ENCODE peak calls at places on chromosomes 6 and 20, in five cellular contexts. A is psoas muscle, G is fibroblast of lung, Z is fibroblast of the aortic adventitia, S is neural progenitor cell. T is an unnamed sample.

GRCh38 chr6:35471836-35472345 is 3.7 kb downstream of the RPL10A start:
- DNase-seq in S (no peak), G (no peak), Z (no peak), A (peak; percentile 18), T (no peak)

GRCh38 chr20:48550814-48551213 is 277.0 kb downstream of the PREX1 start:
- DNase-seq in A (no peak), S (no peak), G (peak; percentile 18), Z (no peak), T (peak; percentile 11)

GRCh38 chr6:8821921-8822512 is 386.7 kb upstream of the SLC35B3 start:
- DNase-seq in G (no peak), S (no peak), Z (no peak), A (no peak), T (no peak)

GRCh38 chr20:584375-585301 is 25.5 kb downstream of the TCF15 start:
- DNase-seq in G (no peak), A (no peak), Z (no peak), S (no peak), T (no peak)

GRCh38 chr6:26056583-26057350 is 30.5 kb upstream of the HFE start:
- DNase-seq in Z (no peak), G (peak; percentile 14), A (no peak), S (peak; percentile 56), T (no peak)

GRCh38 chr6:103522045-103522444 is 1337.7 kb downstream of the HACE1 start:
- DNase-seq in S (no peak), G (no peak), A (no peak), Z (no peak), T (no peak)

GRCh38 chr6:130825772-130826441 is 1.3 kb upstream of the SMLR1 start:
- DNase-seq in G (no peak), A (no peak), S (no peak), Z (no peak), T (no peak)

GRCh38 chr6:43375693-43376092 is 6.2 kb upstream of the ZNF318 start:
- DNase-seq in Z (no peak), A (no peak), G (no peak), S (no peak), T (no peak)

DNA sequence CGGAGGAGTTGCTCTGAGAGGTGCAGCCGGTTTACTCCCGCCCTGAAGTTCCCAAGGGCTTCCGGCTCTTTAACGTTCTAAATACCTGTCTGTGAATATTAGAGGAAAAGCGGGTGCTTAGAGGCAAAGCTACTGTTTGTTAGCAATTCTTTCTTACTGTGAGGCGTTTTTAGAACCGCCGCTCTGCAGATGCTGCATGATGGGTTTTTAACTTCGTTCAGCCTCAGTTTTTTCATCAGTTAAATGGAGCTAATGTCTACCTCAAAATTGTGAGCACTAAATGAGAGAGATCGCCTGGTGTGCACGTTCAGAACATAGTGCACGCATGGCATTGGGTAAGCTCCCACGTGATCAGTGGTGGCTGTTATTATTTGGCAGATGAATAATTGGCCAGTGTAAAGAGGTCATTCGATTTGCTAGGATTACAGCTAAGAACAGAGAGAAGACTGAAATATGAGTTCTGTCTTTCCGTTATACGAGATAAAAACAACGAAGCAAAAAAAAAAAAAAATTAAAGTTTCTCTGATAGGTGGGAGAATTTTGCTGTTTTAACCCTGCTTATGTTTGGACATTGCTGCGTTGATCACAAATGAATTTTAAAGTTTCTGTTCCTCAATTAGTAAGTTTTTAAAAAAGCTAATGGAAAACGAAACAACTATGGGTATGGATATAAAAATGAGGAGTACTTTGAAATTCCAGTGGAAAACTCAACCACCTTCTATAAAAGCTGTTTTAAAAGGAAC is 660 bp upstream of the TFB1M start:
- DNase-seq in G (peak; percentile 80), S (no peak), Z (peak; percentile 90), A (peak; percentile 79), T (peak; percentile 77)
- H3K4me3 ChIP-seq in G (peak overlapping the region; percentile 91), S (peak overlapping the region; percentile 92), Z (peak overlapping the region; percentile 97), A (peak overlapping the region; percentile 84), T (peak overlapping the region; percentile 86)

GRCh38 chr6:162612613-162613012 is 115.0 kb downstream of the PRKN start:
- DNase-seq in A (no peak), Z (no peak), G (no peak), S (no peak), T (no peak)
- TF ChIP-seq CTCF in A (no peak), Z (no peak), G (no peak), S (no peak), T (no peak)

DNA sequence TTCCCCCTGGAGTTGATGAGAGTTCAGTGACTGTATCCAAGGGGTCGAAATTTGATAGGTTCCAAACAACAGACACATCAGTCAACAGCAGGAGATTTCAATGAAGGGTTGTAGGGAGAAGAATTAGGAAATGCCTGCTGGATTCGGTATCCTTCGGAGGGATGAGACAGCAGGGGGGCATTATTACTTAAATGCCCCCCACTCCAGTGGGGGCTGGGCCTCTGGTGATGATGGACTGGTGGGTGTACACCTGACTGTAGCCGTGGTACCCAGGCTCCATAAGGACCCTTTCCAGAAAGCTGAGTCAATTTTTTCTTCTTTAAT is 41.2 kb downstream of the ZMYND8 start:
- DNase-seq in S (peak; percentile 48), G (no peak), Z (peak; percentile 23), A (no peak), T (no peak)
- H3K4me3 ChIP-seq in S (no peak overlapping the region), G (no peak overlapping the region), Z (no peak overlapping the region), A (no peak overlapping the region), T (no peak overlapping the region)

DNA sequence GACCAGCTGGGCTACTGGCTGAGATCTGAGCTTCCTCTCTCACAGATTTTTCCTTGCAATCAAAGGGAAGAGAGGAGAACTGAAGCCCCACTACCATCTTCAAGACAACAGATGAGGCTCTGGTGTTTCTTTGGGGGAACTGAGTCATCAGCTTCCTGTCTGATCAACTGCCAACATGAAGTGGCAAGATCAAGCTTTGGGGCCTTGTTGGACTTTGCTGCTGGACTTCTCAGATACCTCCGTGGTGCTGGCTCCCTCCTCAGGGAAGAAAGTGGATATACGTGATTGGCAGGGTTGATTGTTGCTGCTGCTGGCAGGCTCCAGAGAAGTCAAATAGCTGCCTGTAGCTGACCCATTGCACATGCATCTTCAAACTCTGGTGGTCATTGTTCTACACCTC is 3.6 kb upstream of the TOX2 start:
- DNase-seq in Z (peak; percentile 81), G (peak; percentile 80), S (no peak), A (no peak), T (no peak)
- TF ChIP-seq CTCF in Z (peak; percentile 35), G (peak; percentile 36), S (peak; percentile 22), A (no peak), T (no peak)

GRCh38 chr6:137492771-137493217 is 1.4 kb downstream of the OLIG3 start:
- DNase-seq in A (no peak), G (no peak), S (no peak), Z (no peak), T (no peak)

GRCh38 chr6:137494967-137495595 is 887 bp upstream of the OLIG3 start:
- DNase-seq in Z (peak; percentile 8), A (no peak), S (peak; percentile 72), G (no peak), T (no peak)

GRCh38 chr6:137493218-137494038 is 766 bp downstream of the OLIG3 start:
- DNase-seq in G (no peak), A (peak; percentile 65), S (peak; percentile 68), Z (no peak), T (no peak)

GRCh38 chr6:137495652-137496391 is 1.6 kb upstream of the OLIG3 start:
- DNase-seq in Z (no peak), S (peak; percentile 88), G (no peak), A (no peak), T (no peak)

GRCh38 chr6:137494281-137494966 is at the start of gene OLIG3:
- DNase-seq in S (peak; percentile 72), A (no peak), Z (no peak), G (no peak), T (no peak)
- H3K4me3 ChIP-seq in S (peak within 1 kb of the TSS; percentile 28), A (peak within 1 kb of the TSS; percentile 46), Z (no peak within 1 kb of the TSS), G (no peak within 1 kb of the TSS), T (no peak within 1 kb of the TSS)

DNA sequence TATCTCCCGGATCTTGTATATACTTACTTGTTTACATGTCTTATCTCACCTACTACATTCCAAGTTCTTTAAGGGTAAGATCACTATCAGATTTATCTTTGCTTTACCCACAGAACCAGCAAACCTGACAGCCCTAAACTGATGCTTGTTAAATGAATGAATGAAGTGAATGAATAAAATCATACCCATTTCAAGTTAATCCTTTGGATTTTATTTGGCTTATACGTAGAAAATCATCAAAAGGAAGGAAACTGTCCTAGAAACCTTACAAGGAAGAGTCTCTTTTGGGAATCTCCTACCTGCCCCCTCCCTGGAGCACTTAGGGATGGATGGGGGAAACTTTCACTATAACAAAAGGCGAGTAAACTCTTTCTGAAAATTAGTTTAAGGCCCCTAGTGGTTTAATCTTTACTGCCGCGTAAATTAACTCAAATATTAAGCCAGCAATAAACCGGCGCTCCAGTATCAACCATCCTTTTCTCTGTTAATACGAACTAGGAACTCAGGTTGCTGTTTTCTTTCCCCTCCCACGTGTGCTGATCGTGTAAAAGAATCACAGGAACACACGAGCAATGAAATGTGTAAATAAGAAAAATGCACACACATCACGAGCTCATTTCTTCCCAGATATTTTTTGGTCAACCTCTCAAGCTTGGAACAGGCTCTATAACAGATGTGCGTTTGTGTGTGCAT is 1.2 kb upstream of the UTRN start:
- DNase-seq in A (no peak), Z (peak; percentile 63), G (peak; percentile 37), S (no peak), T (no peak)
- TF ChIP-seq CTCF in A (no peak), Z (peak; percentile 48), G (peak; percentile 32), S (no peak), T (peak; percentile 36)

T was measured in retinal pigment epithelial cell.